ENCODE peak calls at places on chromosome 19, in eight cellular contexts. One of them, this sample, is unnamed.

GRCh38 chr19:34475026-34475974 is 6.3 kb upstream of the WTIP start:
- DNase-seq in stomach: no peak
- DNase-seq in brain microvascular endothelial cell: peak
- DNase-seq in fibroblast of mammary gland: peak
- DNase-seq in bronchial epithelial cell: peak
- DNase-seq in BJ: peak
- DNase-seq in CD8-positive, alpha-beta T cell: no peak
- DNase-seq in fibroblast of the aortic adventitia: peak
- DNase-seq in this sample: no peak

GRCh38 chr19:28619842-28620429 is 593.0 kb downstream of the UQCRFS1 start:
- DNase-seq in stomach: no peak
- DNase-seq in brain microvascular endothelial cell: no peak
- DNase-seq in fibroblast of mammary gland: no peak
- DNase-seq in bronchial epithelial cell: no peak
- DNase-seq in BJ: no peak
- DNase-seq in CD8-positive, alpha-beta T cell: no peak
- DNase-seq in fibroblast of the aortic adventitia: no peak
- DNase-seq in this sample: no peak

GRCh38 chr19:2578391-2578826 is 102.5 kb downstream of the GADD45B start:
- DNase-seq in stomach: peak
- DNase-seq in brain microvascular endothelial cell: peak
- DNase-seq in fibroblast of mammary gland: peak
- DNase-seq in bronchial epithelial cell: no peak
- DNase-seq in BJ: no peak
- DNase-seq in CD8-positive, alpha-beta T cell: no peak
- DNase-seq in fibroblast of the aortic adventitia: peak
- DNase-seq in this sample: no peak

GRCh38 chr19:31099470-31100190 is 249.6 kb downstream of the TSHZ3 start:
- DNase-seq in stomach: no peak
- DNase-seq in brain microvascular endothelial cell: no peak
- DNase-seq in fibroblast of mammary gland: peak
- DNase-seq in bronchial epithelial cell: peak
- DNase-seq in BJ: no peak
- DNase-seq in CD8-positive, alpha-beta T cell: no peak
- DNase-seq in fibroblast of the aortic adventitia: peak
- DNase-seq in this sample: no peak

GRCh38 chr19:2552859-2553258 is 76.9 kb downstream of the GADD45B start:
- DNase-seq in stomach: no peak
- DNase-seq in brain microvascular endothelial cell: no peak
- DNase-seq in fibroblast of mammary gland: no peak
- DNase-seq in bronchial epithelial cell: no peak
- DNase-seq in BJ: no peak
- DNase-seq in CD8-positive, alpha-beta T cell: peak
- DNase-seq in fibroblast of the aortic adventitia: no peak
- DNase-seq in this sample: peak

GRCh38 chr19:2495130-2495641 is 19.3 kb downstream of the GADD45B start:
- DNase-seq in stomach: peak
- DNase-seq in brain microvascular endothelial cell: no peak
- DNase-seq in fibroblast of mammary gland: peak
- DNase-seq in bronchial epithelial cell: peak
- DNase-seq in BJ: no peak
- DNase-seq in CD8-positive, alpha-beta T cell: no peak
- DNase-seq in fibroblast of the aortic adventitia: peak
- DNase-seq in this sample: no peak

GRCh38 chr19:39430675-39431593 is 4.8 kb downstream of the RPS16 start:
- DNase-seq in stomach: no peak
- DNase-seq in brain microvascular endothelial cell: peak
- DNase-seq in fibroblast of mammary gland: peak
- DNase-seq in bronchial epithelial cell: peak
- DNase-seq in BJ: no peak
- DNase-seq in CD8-positive, alpha-beta T cell: peak
- DNase-seq in fibroblast of the aortic adventitia: peak
- DNase-seq in this sample: peak

GRCh38 chr19:29583196-29584006 is 22.7 kb upstream of the POP4 start:
- DNase-seq in stomach: no peak
- DNase-seq in brain microvascular endothelial cell: no peak
- DNase-seq in fibroblast of mammary gland: peak
- DNase-seq in bronchial epithelial cell: peak
- DNase-seq in BJ: no peak
- DNase-seq in CD8-positive, alpha-beta T cell: no peak
- DNase-seq in fibroblast of the aortic adventitia: peak
- DNase-seq in this sample: no peak

GRCh38 chr19:30153326-30154210 is 211.5 kb downstream of the URI1 start:
- DNase-seq in stomach: no peak
- DNase-seq in brain microvascular endothelial cell: no peak
- DNase-seq in fibroblast of mammary gland: no peak
- DNase-seq in bronchial epithelial cell: no peak
- DNase-seq in BJ: no peak
- DNase-seq in CD8-positive, alpha-beta T cell: no peak
- DNase-seq in fibroblast of the aortic adventitia: no peak
- DNase-seq in this sample: peak

GRCh38 chr19:31356587-31357314 is 7.5 kb upstream of the TSHZ3 start:
- DNase-seq in stomach: no peak
- DNase-seq in brain microvascular endothelial cell: no peak
- DNase-seq in fibroblast of mammary gland: no peak
- DNase-seq in bronchial epithelial cell: no peak
- DNase-seq in BJ: no peak
- DNase-seq in CD8-positive, alpha-beta T cell: peak
- DNase-seq in fibroblast of the aortic adventitia: no peak
- DNase-seq in this sample: no peak

GRCh38 chr19:3576696-3577443 is 4.1 kb downstream of the HMG20B start:
- DNase-seq in stomach: peak
- DNase-seq in brain microvascular endothelial cell: no peak
- DNase-seq in fibroblast of mammary gland: peak
- DNase-seq in bronchial epithelial cell: no peak
- DNase-seq in BJ: no peak
- DNase-seq in CD8-positive, alpha-beta T cell: no peak
- DNase-seq in fibroblast of the aortic adventitia: peak
- DNase-seq in this sample: peak

GRCh38 chr19:38031423-38031770 is 124.4 kb downstream of the SIPA1L3 start:
- DNase-seq in stomach: no peak
- DNase-seq in brain microvascular endothelial cell: peak
- DNase-seq in fibroblast of mammary gland: peak
- DNase-seq in bronchial epithelial cell: no peak
- DNase-seq in BJ: no peak
- DNase-seq in CD8-positive, alpha-beta T cell: no peak
- DNase-seq in fibroblast of the aortic adventitia: peak
- DNase-seq in this sample: no peak

GRCh38 chr19:30649934-30650614 is 277.9 kb downstream of the ZNF536 start:
- DNase-seq in stomach: no peak
- DNase-seq in brain microvascular endothelial cell: peak
- DNase-seq in fibroblast of mammary gland: peak
- DNase-seq in bronchial epithelial cell: peak
- DNase-seq in BJ: no peak
- DNase-seq in CD8-positive, alpha-beta T cell: no peak
- DNase-seq in fibroblast of the aortic adventitia: peak
- DNase-seq in this sample: peak

GRCh38 chr19:10289836-10290438 is at the start of gene ICAM5:
- DNase-seq in stomach: no peak
- DNase-seq in brain microvascular endothelial cell: no peak
- DNase-seq in fibroblast of mammary gland: no peak
- DNase-seq in bronchial epithelial cell: peak
- DNase-seq in BJ: no peak
- DNase-seq in CD8-positive, alpha-beta T cell: peak
- DNase-seq in fibroblast of the aortic adventitia: no peak
- DNase-seq in this sample: no peak

GRCh38 chr19:41398042-41398403 is 405 bp downstream of the BCKDHA start:
- DNase-seq in stomach: no peak
- DNase-seq in brain microvascular endothelial cell: no peak
- DNase-seq in fibroblast of mammary gland: no peak
- DNase-seq in bronchial epithelial cell: peak
- DNase-seq in BJ: no peak
- DNase-seq in CD8-positive, alpha-beta T cell: no peak
- DNase-seq in fibroblast of the aortic adventitia: no peak
- DNase-seq in this sample: no peak

GRCh38 chr19:13100871-13101589 is 1.6 kb downstream of the LYL1 start:
- DNase-seq in stomach: no peak
- DNase-seq in brain microvascular endothelial cell: no peak
- DNase-seq in fibroblast of mammary gland: no peak
- DNase-seq in bronchial epithelial cell: no peak
- DNase-seq in BJ: no peak
- DNase-seq in CD8-positive, alpha-beta T cell: no peak
- DNase-seq in fibroblast of the aortic adventitia: no peak
- DNase-seq in this sample: no peak

GRCh38 chr19:56105090-56105701 is 15.9 kb downstream of the ZNF787 start:
- DNase-seq in stomach: peak
- DNase-seq in brain microvascular endothelial cell: no peak
- DNase-seq in fibroblast of mammary gland: peak
- DNase-seq in bronchial epithelial cell: peak
- DNase-seq in BJ: no peak
- DNase-seq in CD8-positive, alpha-beta T cell: peak
- DNase-seq in fibroblast of the aortic adventitia: peak
- DNase-seq in this sample: peak

GRCh38 chr19:6564393-6564792 is 26.6 kb downstream of the CD70 start:
- DNase-seq in stomach: no peak
- DNase-seq in brain microvascular endothelial cell: no peak
- DNase-seq in fibroblast of mammary gland: peak
- DNase-seq in bronchial epithelial cell: no peak
- DNase-seq in BJ: no peak
- DNase-seq in CD8-positive, alpha-beta T cell: no peak
- DNase-seq in fibroblast of the aortic adventitia: peak
- DNase-seq in this sample: peak

GRCh38 chr19:4640247-4641000 is 1.1 kb downstream of the TNFAIP8L1 start:
- DNase-seq in stomach: no peak
- DNase-seq in brain microvascular endothelial cell: no peak
- DNase-seq in fibroblast of mammary gland: no peak
- DNase-seq in bronchial epithelial cell: peak
- DNase-seq in BJ: no peak
- DNase-seq in CD8-positive, alpha-beta T cell: no peak
- DNase-seq in fibroblast of the aortic adventitia: no peak
- DNase-seq in this sample: peak

GRCh38 chr19:4473708-4474503 is 1.8 kb downstream of the HDGFL2 start:
- DNase-seq in stomach: no peak
- DNase-seq in brain microvascular endothelial cell: no peak
- DNase-seq in fibroblast of mammary gland: no peak
- DNase-seq in bronchial epithelial cell: no peak
- DNase-seq in BJ: no peak
- DNase-seq in CD8-positive, alpha-beta T cell: no peak
- DNase-seq in fibroblast of the aortic adventitia: no peak
- DNase-seq in this sample: no peak

DNA sequence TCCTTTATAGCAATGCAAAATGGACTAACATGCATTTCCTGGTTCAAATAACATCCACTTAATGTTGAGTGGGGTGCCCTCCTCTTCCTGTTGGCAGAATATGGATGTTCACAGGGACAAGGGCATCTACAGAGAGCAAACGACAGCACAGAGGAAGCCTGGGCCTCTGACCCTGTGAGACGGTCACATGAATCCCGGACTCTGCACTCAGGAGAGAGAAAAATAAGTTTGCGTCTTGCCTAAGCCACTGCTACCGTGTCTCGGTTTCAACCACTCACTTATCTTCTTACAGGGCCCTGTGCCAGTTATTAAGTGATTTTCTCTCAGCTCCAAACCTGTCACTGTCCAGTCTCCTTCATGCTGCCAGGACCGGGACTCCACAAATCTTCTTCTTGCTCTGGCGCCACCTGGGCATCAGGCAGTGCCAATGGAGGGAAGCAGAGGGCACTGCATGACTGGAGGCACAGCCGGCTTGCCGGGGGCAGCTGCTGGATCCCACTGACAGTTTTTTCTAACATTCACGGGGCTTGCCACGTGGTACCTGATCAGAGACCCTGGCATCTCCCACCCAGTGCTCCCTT is 11.8 kb downstream of the LIG1 start:
- DNase-seq in stomach: no peak
- DNase-seq in brain microvascular endothelial cell: no peak
- DNase-seq in fibroblast of mammary gland: no peak
- DNase-seq in bronchial epithelial cell: no peak
- DNase-seq in BJ: no peak
- DNase-seq in CD8-positive, alpha-beta T cell: no peak
- DNase-seq in fibroblast of the aortic adventitia: no peak
- DNase-seq in this sample: no peak
- TF ChIP-seq CTCF in stomach: no peak
- TF ChIP-seq CTCF in brain microvascular endothelial cell: no peak
- TF ChIP-seq CTCF in fibroblast of mammary gland: no peak
- TF ChIP-seq CTCF in bronchial epithelial cell: no peak
- TF ChIP-seq CTCF in BJ: no peak
- TF ChIP-seq CTCF in CD8-positive, alpha-beta T cell: no peak
- TF ChIP-seq CTCF in fibroblast of the aortic adventitia: no peak
- TF ChIP-seq CTCF in this sample: no peak

GRCh38 chr19:1383311-1384084 is at the start of gene NDUFS7:
- DNase-seq in stomach: peak
- DNase-seq in brain microvascular endothelial cell: peak
- DNase-seq in fibroblast of mammary gland: peak
- DNase-seq in bronchial epithelial cell: peak
- DNase-seq in BJ: no peak
- DNase-seq in CD8-positive, alpha-beta T cell: peak
- DNase-seq in fibroblast of the aortic adventitia: peak
- DNase-seq in this sample: peak
- TF ChIP-seq CTCF in stomach: no peak
- TF ChIP-seq CTCF in brain microvascular endothelial cell: peak
- TF ChIP-seq CTCF in fibroblast of mammary gland: peak
- TF ChIP-seq CTCF in bronchial epithelial cell: peak
- TF ChIP-seq CTCF in BJ: peak
- TF ChIP-seq CTCF in CD8-positive, alpha-beta T cell: no peak
- TF ChIP-seq CTCF in fibroblast of the aortic adventitia: peak
- TF ChIP-seq CTCF in this sample: no peak

GRCh38 chr19:8490873-8491272 is 11.6 kb downstream of the PRAM1 start:
- DNase-seq in stomach: no peak
- DNase-seq in brain microvascular endothelial cell: no peak
- DNase-seq in fibroblast of mammary gland: no peak
- DNase-seq in bronchial epithelial cell: no peak
- DNase-seq in BJ: no peak
- DNase-seq in CD8-positive, alpha-beta T cell: no peak
- DNase-seq in fibroblast of the aortic adventitia: no peak
- DNase-seq in this sample: no peak

GRCh38 chr19:8494158-8494557 is 8.3 kb downstream of the PRAM1 start:
- DNase-seq in stomach: no peak
- DNase-seq in brain microvascular endothelial cell: no peak
- DNase-seq in fibroblast of mammary gland: no peak
- DNase-seq in bronchial epithelial cell: no peak
- DNase-seq in BJ: no peak
- DNase-seq in CD8-positive, alpha-beta T cell: no peak
- DNase-seq in fibroblast of the aortic adventitia: no peak
- DNase-seq in this sample: no peak

GRCh38 chr19:8489591-8490394 is 12.6 kb downstream of the PRAM1 start:
- DNase-seq in stomach: no peak
- DNase-seq in brain microvascular endothelial cell: no peak
- DNase-seq in fibroblast of mammary gland: no peak
- DNase-seq in bronchial epithelial cell: peak
- DNase-seq in BJ: no peak
- DNase-seq in CD8-positive, alpha-beta T cell: no peak
- DNase-seq in fibroblast of the aortic adventitia: no peak
- DNase-seq in this sample: no peak

GRCh38 chr19:8490395-8490760 is 12.1 kb downstream of the PRAM1 start:
- DNase-seq in stomach: no peak
- DNase-seq in brain microvascular endothelial cell: no peak
- DNase-seq in fibroblast of mammary gland: no peak
- DNase-seq in bronchial epithelial cell: no peak
- DNase-seq in BJ: no peak
- DNase-seq in CD8-positive, alpha-beta T cell: no peak
- DNase-seq in fibroblast of the aortic adventitia: no peak
- DNase-seq in this sample: no peak

GRCh38 chr19:8491574-8491973 is 10.9 kb downstream of the PRAM1 start:
- DNase-seq in stomach: no peak
- DNase-seq in brain microvascular endothelial cell: no peak
- DNase-seq in fibroblast of mammary gland: no peak
- DNase-seq in bronchial epithelial cell: no peak
- DNase-seq in BJ: no peak
- DNase-seq in CD8-positive, alpha-beta T cell: no peak
- DNase-seq in fibroblast of the aortic adventitia: no peak
- DNase-seq in this sample: no peak
- TF ChIP-seq CTCF in stomach: no peak
- TF ChIP-seq CTCF in brain microvascular endothelial cell: no peak
- TF ChIP-seq CTCF in fibroblast of mammary gland: peak
- TF ChIP-seq CTCF in bronchial epithelial cell: no peak
- TF ChIP-seq CTCF in BJ: no peak
- TF ChIP-seq CTCF in CD8-positive, alpha-beta T cell: no peak
- TF ChIP-seq CTCF in fibroblast of the aortic adventitia: peak
- TF ChIP-seq CTCF in this sample: no peak

GRCh38 chr19:45191324-45191845 is 12.8 kb downstream of the BLOC1S3 start:
- DNase-seq in stomach: no peak
- DNase-seq in brain microvascular endothelial cell: no peak
- DNase-seq in fibroblast of mammary gland: no peak
- DNase-seq in bronchial epithelial cell: peak
- DNase-seq in BJ: no peak
- DNase-seq in CD8-positive, alpha-beta T cell: no peak
- DNase-seq in fibroblast of the aortic adventitia: no peak
- DNase-seq in this sample: no peak
- TF ChIP-seq CTCF in stomach: no peak
- TF ChIP-seq CTCF in brain microvascular endothelial cell: no peak
- TF ChIP-seq CTCF in fibroblast of mammary gland: no peak
- TF ChIP-seq CTCF in bronchial epithelial cell: peak
- TF ChIP-seq CTCF in BJ: no peak
- TF ChIP-seq CTCF in CD8-positive, alpha-beta T cell: no peak
- TF ChIP-seq CTCF in fibroblast of the aortic adventitia: no peak
- TF ChIP-seq CTCF in this sample: no peak